ENCODE peak calls at places on chromosomes 13 and 19, in six cellular contexts. A, G, Z, S, B and P are unnamed samples.

GRCh38 chr13:114054269-114054668 is 78.2 kb downstream of the RASA3 start:
- DNase-seq in G (no peak), S (no peak), A (no peak), Z (no peak), B (no peak), P (no peak)

GRCh38 chr13:70249332-70250064 is 141.2 kb upstream of the KLHL1 start:
- DNase-seq in A (peak; percentile 29), G (no peak), S (no peak), Z (no peak), B (no peak), P (no peak)

GRCh38 chr13:77138813-77139212 is 111.9 kb upstream of the FBXL3 start:
- DNase-seq in Z (no peak), A (no peak), G (no peak), B (no peak), S (no peak), P (no peak)

GRCh38 chr13:113926301-113926761 is 47.5 kb downstream of the C13orf46 start:
- DNase-seq in B (peak; percentile 66), Z (peak; percentile 77), A (no peak), S (no peak), G (no peak), P (no peak)

GRCh38 chr19:13013649-13014048 is 18.4 kb downstream of the NFIX start:
- DNase-seq in B (no peak), A (no peak), S (no peak), Z (no peak), G (no peak), P (no peak)

GRCh38 chr13:46627462-46627861 is 74.5 kb downstream of the LRCH1 start:
- DNase-seq in B (no peak), S (no peak), A (no peak), Z (no peak), G (no peak), P (no peak)

GRCh38 chr19:40619333-40620160 is 18.4 kb downstream of the LTBP4 start:
- DNase-seq in Z (no peak), B (no peak), A (no peak), G (no peak), S (no peak), P (no peak)

GRCh38 chr13:113671066-113672001 is 4.3 kb downstream of the GRK1 start:
- DNase-seq in G (no peak), A (no peak), B (peak; percentile 62), Z (peak; percentile 5), S (no peak), P (no peak)

GRCh38 chr19:15021286-15022007 is 27.8 kb upstream of the CASP14 start:
- DNase-seq in G (no peak), A (no peak), B (no peak), S (no peak), Z (no peak), P (no peak)

GRCh38 chr19:35346193-35347052 is 1.3 kb upstream of the FFAR1 start:
- DNase-seq in S (peak; percentile 57), A (no peak), B (peak; percentile 54), Z (no peak), G (no peak), P (no peak)

GRCh38 chr13:65112123-65113075 is 2117.7 kb downstream of the PCDH9 start:
- DNase-seq in A (no peak), Z (no peak), B (no peak), G (no peak), S (no peak), P (no peak)

GRCh38 chr19:41821003-41821735 is 23.3 kb downstream of the LYPD4 start:
- DNase-seq in S (peak; percentile 15), B (no peak), G (no peak), A (peak; percentile 53), Z (no peak), P (no peak)

GRCh38 chr13:29707876-29708543 is 112.5 kb upstream of the SLC7A1 start:
- DNase-seq in Z (no peak), S (peak; percentile 31), B (no peak), G (peak; percentile 60), A (peak; percentile 74), P (no peak)

GRCh38 chr19:7953060-7953459 is 9.6 kb upstream of the TIMM44 start:
- DNase-seq in S (no peak), Z (no peak), B (no peak), A (no peak), G (no peak), P (no peak)

GRCh38 chr19:29308977-29309520 is 96.1 kb upstream of the UQCRFS1 start:
- DNase-seq in Z (no peak), S (no peak), A (peak; percentile 46), B (no peak), G (no peak), P (no peak)

GRCh38 chr13:45353895-45354294 is 12.9 kb upstream of the TPT1 start:
- DNase-seq in B (no peak), A (no peak), Z (no peak), S (no peak), G (no peak), P (no peak)

GRCh38 chr13:79281335-79281734 is 124.7 kb downstream of the RBM26 start:
- DNase-seq in A (peak; percentile 87), Z (no peak), S (no peak), G (no peak), B (no peak), P (no peak)

DNA sequence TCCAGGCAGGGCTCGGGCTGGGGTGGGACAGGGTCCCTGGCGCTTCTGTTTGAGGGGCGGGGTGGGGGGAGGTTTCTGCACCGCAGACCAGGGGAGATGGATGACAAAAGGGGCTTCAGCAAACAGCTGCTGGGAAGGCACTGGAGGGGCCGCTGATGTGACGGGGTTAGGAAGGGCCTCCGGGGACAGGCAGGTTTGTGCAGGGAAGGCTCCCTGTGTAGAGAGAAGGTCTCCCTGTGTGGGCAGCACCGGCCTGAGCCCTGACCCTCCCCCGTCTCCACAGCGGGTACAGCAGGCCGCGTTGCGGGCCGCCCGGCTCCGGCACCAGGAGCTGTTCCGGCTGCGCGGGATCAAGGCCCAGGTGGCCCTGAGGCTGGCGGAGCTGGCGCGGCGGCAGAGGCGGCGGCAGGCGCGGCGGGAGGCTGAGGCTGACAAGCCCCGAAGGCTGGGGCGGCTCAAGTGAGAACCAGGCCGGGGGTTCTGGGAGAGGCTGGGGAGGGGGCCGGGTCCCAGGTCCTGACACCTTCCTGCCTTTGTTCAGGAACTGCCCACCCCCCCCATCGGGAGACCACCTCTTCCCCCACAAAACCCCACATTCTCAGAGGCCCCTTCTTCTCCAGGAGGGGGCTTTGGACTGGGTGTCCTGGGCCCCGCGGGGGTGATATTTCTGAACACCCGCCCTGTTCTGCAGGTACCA is 9.9 kb downstream of the NOP53 start:
- DNase-seq in S (no peak), Z (no peak), A (no peak), B (no peak), G (no peak), P (no peak)
- H3K36me3 ChIP-seq in S (peaks cover 63% of the 10 kb centered on the region), Z (peaks cover 93% of the 10 kb centered on the region), A (no peaks in the 10 kb centered on the region), B (peaks cover 84% of the 10 kb centered on the region), G (peaks cover 46% of the 10 kb centered on the region), P (peaks cover 82% of the 10 kb centered on the region)

DNA sequence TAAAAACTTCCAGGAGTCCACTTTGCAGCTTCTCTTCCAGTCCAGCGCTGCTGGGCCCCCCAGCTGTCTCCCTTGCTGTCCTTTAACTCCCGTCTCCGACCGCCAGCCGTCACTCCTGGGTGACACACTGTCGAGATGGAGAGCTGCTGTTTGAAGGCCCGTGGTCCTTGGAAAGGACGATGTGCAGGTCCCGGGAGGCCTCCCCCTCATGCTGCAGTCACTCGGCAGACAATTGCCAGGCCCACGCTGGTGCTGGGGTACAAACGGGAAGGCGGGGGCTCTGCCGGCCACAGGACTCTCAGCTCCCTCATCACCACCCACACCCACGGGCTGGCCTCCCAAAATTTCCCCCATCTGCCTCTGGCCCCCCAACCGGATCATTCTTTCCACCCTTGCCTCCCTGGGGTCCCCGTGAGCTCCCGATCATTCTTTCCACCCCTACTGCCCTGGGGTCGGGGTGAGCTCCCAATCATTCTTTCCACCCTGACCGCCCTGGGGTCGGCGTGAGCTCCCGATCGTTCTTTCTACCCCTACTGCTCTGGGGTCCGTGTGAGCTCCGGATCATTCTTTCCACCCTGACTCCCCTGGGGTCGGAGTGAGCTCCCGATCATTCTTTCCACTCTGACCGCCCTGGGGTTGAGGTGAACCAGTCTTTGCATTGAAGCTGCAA is 16.0 kb upstream of the ZNF554 start:
- DNase-seq in Z (no peak), B (no peak), S (no peak), A (no peak), G (no peak), P (no peak)
- H3K36me3 ChIP-seq in Z (peaks cover 37% of the 10 kb centered on the region), B (peaks cover 9% of the 10 kb centered on the region), S (no peaks in the 10 kb centered on the region), A (no peaks in the 10 kb centered on the region), G (peaks cover 20% of the 10 kb centered on the region), P (peaks cover 19% of the 10 kb centered on the region)

DNA sequence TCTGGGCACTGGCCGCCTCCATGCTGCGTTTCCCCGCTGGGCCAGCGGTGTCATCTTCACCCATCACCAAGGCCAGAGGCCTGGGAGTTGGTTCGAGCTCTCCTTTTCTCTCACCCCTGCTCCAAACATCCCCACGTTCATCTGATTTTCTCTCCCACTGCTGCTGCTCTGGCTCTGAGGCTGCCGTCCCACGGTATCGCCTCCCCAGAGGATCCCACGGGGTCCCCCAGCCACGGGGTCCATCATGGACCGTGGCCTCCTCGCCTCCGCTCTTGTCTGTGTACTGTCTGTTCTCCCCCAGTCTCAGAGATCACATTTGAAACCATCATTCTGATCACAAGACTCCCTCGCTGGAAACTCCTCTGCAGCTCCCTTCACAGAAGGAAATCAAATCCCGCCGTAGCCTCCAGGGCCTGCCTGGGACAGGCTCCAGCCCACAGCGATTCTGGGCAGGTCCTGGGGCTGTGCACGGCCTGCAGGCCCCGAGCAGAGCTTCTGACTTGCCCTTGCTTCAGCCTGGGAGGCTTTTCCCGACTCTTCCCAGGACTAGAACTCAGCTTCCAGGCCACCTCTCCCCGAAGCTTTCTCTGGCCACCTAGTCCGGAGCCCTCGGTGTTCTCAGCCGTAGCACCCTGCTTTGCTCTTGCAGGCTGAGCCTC is 64.3 kb downstream of the SOX1 start:
- DNase-seq in S (no peak), A (no peak), G (no peak), B (peak; percentile 61), Z (no peak), P (no peak)
- H3K36me3 ChIP-seq in S (no peaks in the 10 kb centered on the region), A (no peaks in the 10 kb centered on the region), G (no peaks in the 10 kb centered on the region), B (no peaks in the 10 kb centered on the region), Z (no peaks in the 10 kb centered on the region), P (no peaks in the 10 kb centered on the region)

GRCh38 chr19:11495885-11496284 is 9.8 kb downstream of the ZNF653 start:
- DNase-seq in B (no peak), Z (no peak), G (no peak), A (no peak), S (no peak), P (no peak)
- H3K36me3 ChIP-seq in B (peaks cover 26% of the 10 kb centered on the region), Z (peaks cover 34% of the 10 kb centered on the region), G (peaks cover 7% of the 10 kb centered on the region), A (no peaks in the 10 kb centered on the region), S (no peaks in the 10 kb centered on the region), P (peaks cover 21% of the 10 kb centered on the region)

GRCh38 chr19:3149526-3150505 is 14.0 kb downstream of the GNA15 start:
- DNase-seq in G (no peak), S (no peak), Z (no peak), B (no peak), A (peak; percentile 29), P (no peak)
- H3K36me3 ChIP-seq in G (no peaks in the 10 kb centered on the region), S (no peaks in the 10 kb centered on the region), Z (no peaks in the 10 kb centered on the region), B (no peaks in the 10 kb centered on the region), A (no peaks in the 10 kb centered on the region), P (no peaks in the 10 kb centered on the region)

GRCh38 chr19:45195764-45196163 is 17.2 kb downstream of the BLOC1S3 start:
- DNase-seq in S (no peak), B (no peak), Z (no peak), A (no peak), G (no peak), P (no peak)

GRCh38 chr19:45205810-45206209 is 27.2 kb downstream of the BLOC1S3 start:
- DNase-seq in S (no peak), B (no peak), Z (no peak), A (no peak), G (no peak), P (no peak)

GRCh38 chr19:45206328-45206727 is 27.7 kb downstream of the BLOC1S3 start:
- DNase-seq in Z (no peak), B (no peak), G (no peak), A (no peak), S (no peak), P (no peak)

GRCh38 chr19:45202637-45203036 is 24.1 kb downstream of the BLOC1S3 start:
- DNase-seq in G (no peak), A (no peak), Z (no peak), S (no peak), B (no peak), P (no peak)

GRCh38 chr19:45200614-45201013 is 22.0 kb downstream of the BLOC1S3 start:
- DNase-seq in B (no peak), G (peak; percentile 49), S (no peak), A (peak; percentile 76), Z (no peak), P (no peak)
- H3K36me3 ChIP-seq in B (no peaks in the 10 kb centered on the region), G (no peaks in the 10 kb centered on the region), S (no peaks in the 10 kb centered on the region), A (no peaks in the 10 kb centered on the region), Z (no peaks in the 10 kb centered on the region), P (no peaks in the 10 kb centered on the region)